ENCODE peak calls at places on chromosomes 16 and 17, in six cellular contexts. G, D, C, W, J and Q are unnamed samples.

GRCh38 chr16:68079616-68080344 is 5.4 kb upstream of the NFATC3 start:
- DNase-seq in G (peak; percentile 40), D (no peak), C (no peak), W (no peak), J (peak; percentile 38), Q (no peak)

GRCh38 chr17:73133911-73134649 is 30.7 kb upstream of the SSTR2 start:
- DNase-seq in G (no peak), D (no peak), C (no peak), W (peak; percentile 31), J (no peak), Q (no peak)

GRCh38 chr17:63932008-63932561 is at the start of gene CD79B:
- DNase-seq in G (peak; percentile 45), D (no peak), C (no peak), W (no peak), J (no peak), Q (no peak)

GRCh38 chr17:68435361-68435760 is 21.9 kb downstream of the WIPI1 start:
- DNase-seq in G (no peak), D (no peak), C (no peak), W (no peak), J (no peak), Q (no peak)

GRCh38 chr16:85514601-85515318 is 98.4 kb upstream of the GSE1 start:
- DNase-seq in G (no peak), D (no peak), C (peak; percentile 92), W (peak; percentile 74), J (peak; percentile 91), Q (peak; percentile 38)

GRCh38 chr16:85354623-85355514 is 242.6 kb upstream of the CIBAR2 start:
- DNase-seq in G (no peak), D (no peak), C (peak; percentile 87), W (no peak), J (peak; percentile 99), Q (no peak)

GRCh38 chr16:4505356-4506153 is 29.4 kb downstream of the HMOX2 start:
- DNase-seq in G (no peak), D (no peak), C (no peak), W (no peak), J (no peak), Q (no peak)

GRCh38 chr16:76226011-76226410 is 51.2 kb upstream of the CNTNAP4 start:
- DNase-seq in G (no peak), D (no peak), C (no peak), W (no peak), J (peak; percentile 82), Q (no peak)

GRCh38 chr16:79717324-79717848 is 116.8 kb upstream of the MAF start:
- DNase-seq in G (no peak), D (no peak), C (no peak), W (peak; percentile 52), J (peak; percentile 22), Q (no peak)

GRCh38 chr16:66872524-66872923 is 7.8 kb upstream of the PDP2 start:
- DNase-seq in G (no peak), D (no peak), C (no peak), W (no peak), J (peak; percentile 9), Q (no peak)

GRCh38 chr16:81517630-81518438 is 73.2 kb downstream of the CMIP start:
- DNase-seq in G (no peak), D (no peak), C (peak; percentile 55), W (peak; percentile 54), J (peak; percentile 52), Q (no peak)

GRCh38 chr16:81797443-81797842 is 18.4 kb downstream of the PLCG2 start:
- DNase-seq in G (no peak), D (no peak), C (no peak), W (no peak), J (no peak), Q (no peak)

GRCh38 chr16:89906141-89907025 is 12.3 kb upstream of the MC1R start:
- DNase-seq in G (no peak), D (no peak), C (no peak), W (no peak), J (no peak), Q (no peak)
- H3K9ac ChIP-seq in G (no peak overlapping the region), D (no peak overlapping the region), C (no peak overlapping the region), W (no peak overlapping the region), J (no peak overlapping the region), Q (peak overlapping the region; percentile 30)

DNA sequence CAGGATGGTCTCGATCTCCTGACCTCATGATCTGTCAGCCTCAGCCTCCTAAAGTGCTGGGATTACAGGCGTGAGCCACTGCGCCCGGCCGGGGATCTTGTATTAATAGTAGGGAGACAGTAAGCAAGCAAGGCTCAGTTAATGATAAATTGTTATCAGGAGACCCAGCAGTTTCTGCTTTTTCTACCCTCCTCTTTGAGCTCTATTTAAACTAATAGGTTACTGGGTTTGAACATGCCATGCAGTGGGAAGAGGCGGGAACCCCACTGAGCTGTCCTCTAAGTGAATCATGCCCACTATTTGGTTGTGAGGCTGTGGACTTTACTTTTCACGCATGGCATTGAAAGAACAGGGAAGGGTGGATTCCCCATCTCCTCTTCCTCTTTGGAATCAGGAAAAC is 223.9 kb downstream of the WWOX start:
- DNase-seq in G (no peak), D (no peak), C (no peak), W (no peak), J (no peak), Q (no peak)
- H2BK15ac ChIP-seq in G (no peak overlapping the region), D (no peak overlapping the region), C (no peak overlapping the region), W (no peak overlapping the region), J (no peak overlapping the region), Q (no peak overlapping the region)

DNA sequence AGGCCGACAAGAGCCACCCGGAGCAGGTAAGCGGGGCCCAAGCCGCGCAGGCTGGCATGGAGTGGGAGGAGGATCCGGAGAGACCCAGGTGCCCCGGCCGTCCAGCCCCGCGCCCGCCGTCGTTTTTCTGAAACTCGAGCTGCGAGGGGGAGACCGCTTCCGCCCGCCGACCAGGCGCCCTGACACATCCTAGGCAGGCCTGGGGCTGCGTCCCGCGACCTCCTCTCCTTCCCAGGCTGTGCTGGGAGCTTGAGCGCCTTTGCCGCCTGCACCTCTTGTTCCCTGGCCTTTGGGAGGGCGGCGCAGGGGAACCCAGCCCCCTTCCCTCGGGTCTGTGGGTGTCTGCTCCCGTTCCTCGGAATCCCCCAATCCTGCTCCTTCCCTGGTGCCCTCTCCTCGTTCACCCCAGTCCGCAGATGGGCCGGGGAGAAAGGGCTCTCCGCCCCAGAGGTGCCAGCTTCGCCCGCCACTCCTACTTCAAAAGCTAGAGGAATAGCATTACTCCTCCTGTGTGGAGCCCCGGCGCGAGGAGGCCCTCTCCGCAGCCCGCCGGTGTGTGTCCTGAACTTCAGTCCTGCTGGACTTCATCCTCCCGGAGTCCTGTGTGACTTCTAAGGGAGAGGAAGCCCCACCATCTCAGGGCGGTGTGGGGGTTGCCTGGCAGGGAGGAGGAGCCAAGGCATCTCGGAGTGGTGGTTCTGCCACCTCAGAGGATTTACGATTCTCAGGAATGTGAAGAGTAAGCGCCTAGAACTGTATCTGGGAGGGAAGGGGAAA is 1.0 kb downstream of the NHERF1 start:
- DNase-seq in G (no peak), D (no peak), C (no peak), W (peak; percentile 62), J (peak; percentile 61), Q (no peak)
- H2BK5ac ChIP-seq in G (no peak overlapping the region), D (no peak overlapping the region), C (no peak overlapping the region), W (peak overlapping the region; percentile 43), J (peak overlapping the region; percentile 46), Q (peak overlapping the region; percentile 95)

DNA sequence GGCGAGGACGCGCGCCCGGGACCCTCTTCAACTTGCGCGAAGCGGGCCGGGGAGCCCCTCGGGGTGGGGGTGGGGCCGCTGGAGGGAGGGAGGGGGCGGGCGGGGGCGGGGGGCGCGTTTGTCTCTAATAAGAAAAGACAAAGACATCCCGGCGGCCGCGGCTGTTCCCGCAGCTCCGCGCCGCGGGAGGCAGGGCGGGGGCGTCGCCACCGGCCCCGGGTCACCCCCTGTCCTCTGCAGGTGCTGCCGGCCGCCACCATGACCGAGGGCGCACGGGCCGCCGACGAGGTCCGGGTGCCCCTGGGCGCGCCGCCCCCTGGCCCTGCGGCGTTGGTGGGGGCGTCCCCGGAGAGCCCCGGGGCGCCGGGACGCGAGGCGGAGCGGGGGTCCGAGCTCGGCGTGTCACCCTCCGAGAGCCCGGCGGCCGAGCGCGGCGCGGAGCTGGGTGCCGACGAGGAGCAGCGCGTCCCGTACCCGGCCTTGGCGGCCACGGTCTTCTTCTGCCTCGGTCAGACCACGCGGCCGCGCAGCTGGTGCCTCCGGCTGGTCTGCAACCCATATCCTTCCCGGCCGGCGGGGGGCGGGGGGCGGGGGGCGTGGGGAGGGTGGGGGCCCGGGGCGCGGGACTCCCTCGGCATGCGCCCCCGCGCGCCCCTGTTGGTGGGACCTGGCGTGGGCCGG is 714 bp downstream of the CACNA1H start:
- DNase-seq in G (no peak), D (no peak), C (no peak), W (no peak), J (no peak), Q (no peak)
- H3K9ac ChIP-seq in G (no peak overlapping the region), D (no peak overlapping the region), C (no peak overlapping the region), W (peak overlapping the region; percentile 53), J (no peak overlapping the region), Q (peak overlapping the region; percentile 90)

DNA sequence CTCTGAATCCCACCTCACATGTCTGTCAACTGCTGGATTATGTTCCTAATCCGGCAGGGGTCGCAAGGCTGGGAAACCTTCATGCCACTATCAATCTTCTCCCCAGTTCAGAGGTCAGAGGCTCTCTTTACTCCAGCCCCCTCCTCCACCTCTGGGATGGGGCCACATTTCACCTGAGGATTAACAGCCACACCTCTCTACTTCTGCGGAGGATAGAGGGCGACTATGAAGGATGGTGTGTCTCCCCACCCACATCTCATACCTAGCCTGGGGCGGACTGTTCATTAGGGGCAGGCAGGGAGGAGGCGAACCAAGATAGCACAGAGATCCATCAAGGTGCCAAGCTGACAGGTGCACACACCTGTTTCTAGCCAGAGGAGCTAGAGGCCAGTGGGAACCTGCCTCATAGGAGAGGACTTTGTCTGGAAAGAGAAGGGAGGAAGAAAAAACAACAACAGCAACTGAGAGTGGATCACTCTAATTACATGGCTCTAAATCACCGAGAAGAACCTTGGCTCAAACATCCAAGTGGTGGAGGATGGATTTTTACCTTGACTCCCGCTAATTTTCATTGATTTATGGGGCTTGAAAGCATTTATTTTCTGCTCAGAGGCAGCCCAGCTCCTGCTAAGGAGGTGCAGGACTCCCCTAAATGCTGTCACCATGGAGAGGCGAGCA is 41.9 kb upstream of the SKAP1 start:
- DNase-seq in G (no peak), D (peak; percentile 65), C (no peak), W (no peak), J (no peak), Q (no peak)
- H2BK15ac ChIP-seq in G (no peak overlapping the region), D (no peak overlapping the region), C (peak overlapping the region; percentile 54), W (no peak overlapping the region), J (no peak overlapping the region), Q (no peak overlapping the region)

GRCh38 chr17:49361129-49361901 is 735 bp downstream of the ZNF652 start:
- DNase-seq in G (peak; percentile 68), D (peak; percentile 53), C (no peak), W (peak; percentile 61), J (peak; percentile 61), Q (no peak)

GRCh38 chr17:49360796-49361128 is 1.3 kb downstream of the ZNF652 start:
- DNase-seq in G (no peak), D (no peak), C (peak; percentile 21), W (no peak), J (no peak), Q (no peak)

GRCh38 chr17:49362723-49363117 is 670 bp upstream of the ZNF652 start:
- DNase-seq in G (no peak), D (no peak), C (no peak), W (no peak), J (no peak), Q (no peak)

GRCh38 chr17:49363251-49363650 is 1.2 kb upstream of the ZNF652 start:
- DNase-seq in G (no peak), D (no peak), C (no peak), W (no peak), J (no peak), Q (no peak)

GRCh38 chr17:49361902-49362722 is at the start of gene ZNF652:
- DNase-seq in G (peak; percentile 97), D (peak; percentile 99), C (peak; percentile 75), W (peak; percentile 98), J (peak; percentile 76), Q (peak; percentile 96)
- H2BK5ac ChIP-seq in G (peak within 1 kb of the TSS; percentile 79), D (no peak within 1 kb of the TSS), C (peak within 1 kb of the TSS; percentile 55), W (peak within 1 kb of the TSS; percentile 39), J (peak within 1 kb of the TSS; percentile 68), Q (peak within 1 kb of the TSS; percentile 91)